ENCODE peak calls at places on chromosomes 11 and 22, in ten cellular contexts. Y, W, I, M, Z, E, P, S, C and T are unnamed samples.

GRCh38 chr11:106133529-106133928 is 56.1 kb downstream of the AASDHPPT start:
- DNase-seq in Y (peak; percentile 28), M (no peak), Z (no peak), W (no peak), S (no peak), C (no peak), P (peak; percentile 21), I (no peak), E (no peak), T (no peak)

GRCh38 chr22:38900677-38901076 is 28.7 kb upstream of the CBX6 start:
- DNase-seq in E (no peak), P (no peak), Z (no peak), Y (no peak), W (no peak), C (no peak), S (no peak), M (no peak), I (no peak), T (no peak)

GRCh38 chr22:43743131-43743530 is 69.0 kb downstream of the EFCAB6 start:
- DNase-seq in E (no peak), M (no peak), Z (no peak), Y (peak; percentile 81), I (no peak), C (no peak), P (no peak), S (no peak), W (no peak), T (no peak)

GRCh38 chr11:2944953-2945756 is 15.9 kb upstream of the PHLDA2 start:
- DNase-seq in P (peak; percentile 95), S (peak; percentile 97), Z (no peak), W (peak; percentile 90), M (no peak), Y (peak; percentile 92), I (peak; percentile 61), E (no peak), C (peak; percentile 94), T (peak; percentile 89)

GRCh38 chr11:115527534-115528125 is 23.4 kb upstream of the CADM1 start:
- DNase-seq in P (no peak), W (no peak), E (no peak), S (no peak), Z (no peak), C (no peak), Y (peak; percentile 84), I (no peak), M (no peak), T (no peak)

GRCh38 chr22:40631925-40632324 is 4.6 kb downstream of the MRTFA start:
- DNase-seq in P (no peak), C (peak; percentile 57), E (no peak), I (no peak), W (no peak), S (no peak), Y (no peak), Z (no peak), M (no peak), T (no peak)

GRCh38 chr22:19526702-19527111 is 2.5 kb upstream of the CLDN5 start:
- DNase-seq in W (no peak), E (no peak), M (no peak), P (no peak), Z (no peak), S (peak; percentile 51), C (no peak), Y (no peak), I (no peak), T (no peak)

GRCh38 chr22:20076627-20077172 is 3.3 kb upstream of the DGCR8 start:
- DNase-seq in P (no peak), I (no peak), Y (peak; percentile 41), W (no peak), S (no peak), Z (no peak), E (no peak), M (no peak), C (no peak), T (no peak)

GRCh38 chr11:17918049-17918605 is 94.7 kb downstream of the SERGEF start:
- DNase-seq in Y (peak; percentile 50), S (no peak), Z (no peak), W (no peak), C (no peak), I (no peak), M (no peak), E (no peak), P (no peak), T (no peak)

GRCh38 chr22:48717883-48718817 is 1109.5 kb downstream of the BRD1 start:
- DNase-seq in Y (no peak), W (no peak), S (peak; percentile 48), I (no peak), C (no peak), Z (no peak), E (no peak), P (no peak), M (no peak), T (no peak)

GRCh38 chr11:44837650-44838049 is 110.9 kb downstream of the TSPAN18 start:
- DNase-seq in Z (no peak), C (peak; percentile 44), W (no peak), E (no peak), S (no peak), Y (no peak), I (no peak), M (no peak), P (no peak), T (peak; percentile 83)

GRCh38 chr22:29072193-29072978 is 449 bp upstream of the KREMEN1 start:
- DNase-seq in Y (peak; percentile 98), W (peak; percentile 93), S (peak; percentile 97), P (peak; percentile 92), Z (peak; percentile 98), E (peak; percentile 67), C (peak; percentile 48), I (peak; percentile 71), M (peak; percentile 92), T (peak; percentile 61)

GRCh38 chr22:49853981-49854791 is 542 bp downstream of the ZBED4 start:
- DNase-seq in M (no peak), C (peak; percentile 26), S (peak; percentile 78), P (peak; percentile 49), E (no peak), I (no peak), Z (peak; percentile 38), Y (peak; percentile 57), W (no peak), T (peak; percentile 24)

DNA sequence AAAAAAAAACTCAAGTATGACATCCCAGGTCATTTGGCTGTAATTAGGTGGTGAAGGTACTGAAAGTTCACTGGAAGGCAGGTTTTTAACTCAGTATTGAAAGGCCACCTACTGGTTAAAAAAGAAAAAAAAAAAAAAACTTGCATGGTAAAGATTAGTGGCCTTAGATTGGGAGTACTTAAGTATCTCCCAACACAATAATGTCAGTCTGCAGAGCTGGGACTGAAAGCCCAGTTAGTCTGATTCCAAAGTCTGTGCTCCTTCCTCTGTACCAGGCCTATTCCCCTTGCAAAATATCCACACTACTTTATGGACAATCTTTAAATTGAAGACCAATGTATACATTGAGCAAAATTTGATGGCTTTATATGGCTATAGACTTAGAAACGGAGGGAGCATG is 85.5 kb downstream of the NOX4 start:
- DNase-seq in Z (no peak), I (no peak), C (no peak), S (no peak), Y (peak; percentile 68), W (no peak), P (peak; percentile 28), E (no peak), M (peak; percentile 5), T (peak; percentile 23)
- TF ChIP-seq CTCF in Z (no peak), I (no peak), C (peak; percentile 19), S (no peak), Y (peak; percentile 45), W (no peak), P (peak; percentile 4), E (no peak), M (peak; percentile 32), T (peak; percentile 33)

GRCh38 chr11:46534713-46535112 is 59.1 kb downstream of the AMBRA1 start:
- DNase-seq in W (no peak), E (no peak), Y (no peak), P (no peak), Z (no peak), M (no peak), C (no peak), S (no peak), I (no peak), T (no peak)

GRCh38 chr11:46541593-46542371 is 52.0 kb downstream of the AMBRA1 start:
- DNase-seq in S (peak; percentile 89), M (no peak), P (no peak), Y (no peak), I (no peak), C (no peak), W (peak; percentile 89), E (no peak), Z (peak; percentile 75), T (no peak)

GRCh38 chr11:46535688-46536087 is 58.1 kb downstream of the AMBRA1 start:
- DNase-seq in E (no peak), Y (no peak), Z (no peak), M (no peak), S (no peak), C (no peak), I (no peak), P (no peak), W (no peak), T (no peak)

GRCh38 chr11:46537121-46537520 is 56.7 kb downstream of the AMBRA1 start:
- DNase-seq in M (no peak), C (no peak), Z (no peak), E (no peak), I (no peak), S (no peak), P (peak; percentile 34), W (no peak), Y (peak; percentile 74), T (peak; percentile 21)

GRCh38 chr11:46537851-46538295 is 56.0 kb downstream of the AMBRA1 start:
- DNase-seq in E (peak; percentile 44), W (peak; percentile 45), Y (peak; percentile 97), C (peak; percentile 63), M (peak; percentile 66), S (no peak), I (peak; percentile 37), Z (peak; percentile 71), P (peak; percentile 86), T (peak; percentile 72)
- TF ChIP-seq CTCF in E (peak; percentile 96), W (peak; percentile 70), Y (peak; percentile 100), C (peak; percentile 97), M (peak; percentile 90), S (peak; percentile 88), I (peak; percentile 28), Z (peak; percentile 69), P (peak; percentile 96), T (peak; percentile 99)

DNA sequence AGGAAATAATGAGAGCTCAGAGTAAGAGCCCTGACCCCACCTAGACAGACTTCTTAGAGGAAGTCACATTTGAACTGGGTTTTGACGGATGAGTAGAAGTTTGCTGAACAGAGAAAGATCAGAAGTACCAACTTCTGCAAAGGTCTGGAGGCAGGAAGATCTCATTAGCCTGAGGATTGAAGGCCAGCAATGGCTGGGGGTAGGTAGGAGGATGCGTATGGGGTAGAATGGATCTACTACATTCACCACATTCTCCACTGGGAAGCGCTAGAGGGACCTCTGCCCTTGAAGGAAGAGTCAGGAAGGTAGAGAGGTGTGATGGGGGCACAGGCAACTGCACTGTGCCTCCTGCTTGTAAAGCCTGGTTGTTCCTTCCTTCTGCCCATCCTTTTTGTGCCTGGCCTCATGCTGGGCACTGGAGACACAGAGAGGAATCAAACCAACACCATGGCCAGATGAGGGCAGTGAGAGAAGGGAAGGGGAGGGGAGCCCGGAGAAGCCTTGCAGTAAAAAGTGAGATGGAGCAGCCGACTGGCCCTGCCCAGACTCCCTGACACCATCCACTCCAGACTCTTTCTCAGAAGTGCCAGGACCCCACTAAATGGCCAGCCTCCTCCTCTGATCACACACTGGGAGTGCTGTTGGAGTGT is 4.9 kb downstream of the TPBGL start:
- DNase-seq in I (peak; percentile 6), M (no peak), Y (peak; percentile 72), C (no peak), S (peak; percentile 52), P (no peak), Z (no peak), E (no peak), W (no peak), T (no peak)
- TF ChIP-seq CTCF in I (no peak), M (no peak), Y (peak; percentile 67), C (no peak), S (no peak), P (no peak), Z (no peak), E (no peak), W (no peak), T (no peak)

GRCh38 chr11:76698321-76699043 is 27.9 kb upstream of the LRRC32 start:
- DNase-seq in E (no peak), P (peak; percentile 44), Z (no peak), S (no peak), C (no peak), I (no peak), M (no peak), Y (peak; percentile 84), W (no peak), T (no peak)
- TF ChIP-seq CTCF in E (no peak), P (no peak), Z (no peak), S (peak; percentile 20), C (no peak), I (no peak), M (no peak), Y (peak; percentile 82), W (no peak), T (peak; percentile 16)